ENCODE peak calls at places on chromosome 9, in five cellular contexts. Z, H, L, E and Y are unnamed samples.

GRCh38 chr9:137015976-137016375 is 12.1 kb downstream of the ABCA2 start:
- DNase-seq in Z (no peak), H (no peak), L (no peak), E (no peak), Y (no peak)

GRCh38 chr9:133851693-133852092 is 113.5 kb upstream of the SARDH start:
- DNase-seq in Z (no peak), H (no peak), L (no peak), E (no peak), Y (no peak)

GRCh38 chr9:106560540-106560939 is 302.4 kb upstream of the ZNF462 start:
- DNase-seq in Z (no peak), H (peak; percentile 39), L (no peak), E (no peak), Y (no peak)

GRCh38 chr9:115992834-115993233 is 160.8 kb upstream of the PAPPA start:
- DNase-seq in Z (no peak), H (peak; percentile 6), L (peak; percentile 60), E (no peak), Y (peak; percentile 86)

GRCh38 chr9:16309350-16310271 is 560.9 kb downstream of the BNC2 start:
- DNase-seq in Z (no peak), H (no peak), L (no peak), E (peak; percentile 77), Y (no peak)

GRCh38 chr9:20044686-20045085 is 255.8 kb upstream of the SLC24A2 start:
- DNase-seq in Z (no peak), H (no peak), L (peak; percentile 40), E (no peak), Y (no peak)

GRCh38 chr9:34032631-34033030 is 16.1 kb downstream of the UBAP2 start:
- DNase-seq in Z (no peak), H (no peak), L (no peak), E (no peak), Y (no peak)

GRCh38 chr9:15277400-15278137 is 29.4 kb downstream of the TTC39B start:
- DNase-seq in Z (peak; percentile 12), H (peak; percentile 59), L (no peak), E (peak; percentile 23), Y (no peak)

GRCh38 chr9:115099891-115100290 is 18.1 kb downstream of the TNC start:
- DNase-seq in Z (no peak), H (no peak), L (no peak), E (peak; percentile 58), Y (no peak)

GRCh38 chr9:8857330-8858249 is 1058.0 kb upstream of the DMAC1 start:
- DNase-seq in Z (peak; percentile 24), H (peak; percentile 86), L (no peak), E (peak; percentile 89), Y (peak; percentile 26)

GRCh38 chr9:37026085-37026935 is 7.8 kb downstream of the PAX5 start:
- DNase-seq in Z (peak; percentile 46), H (peak; percentile 70), L (no peak), E (peak; percentile 60), Y (no peak)

GRCh38 chr9:28805197-28805596 is 1231.9 kb upstream of the C9orf72 start:
- DNase-seq in Z (no peak), H (no peak), L (no peak), E (no peak), Y (no peak)

GRCh38 chr9:126722922-126723806 is 81.7 kb upstream of the ZBTB43 start:
- DNase-seq in Z (peak; percentile 57), H (peak; percentile 70), L (no peak), E (peak; percentile 47), Y (no peak)

GRCh38 chr9:98314381-98315066 is 59.1 kb upstream of the TBC1D2 start:
- DNase-seq in Z (peak; percentile 21), H (no peak), L (no peak), E (no peak), Y (no peak)

GRCh38 chr9:65426231-65426630 is 141.2 kb upstream of the FOXD4L5 start:
- DNase-seq in Z (no peak), H (no peak), L (no peak), E (no peak), Y (no peak)

GRCh38 chr9:116234091-116234490 is 80.5 kb downstream of the PAPPA start:
- DNase-seq in Z (peak; percentile 95), H (no peak), L (peak; percentile 97), E (no peak), Y (peak; percentile 90)

GRCh38 chr9:99348289-99348688 is 126.2 kb downstream of the SEC61B start:
- DNase-seq in Z (no peak), H (no peak), L (no peak), E (no peak), Y (no peak)

GRCh38 chr9:137902646-137903045 is 25.1 kb downstream of the CACNA1B start:
- DNase-seq in Z (no peak), H (no peak), L (no peak), E (no peak), Y (no peak)

GRCh38 chr9:124469011-124469832 is 19.0 kb downstream of the ADGRD2 start:
- DNase-seq in Z (no peak), H (no peak), L (no peak), E (no peak), Y (no peak)

GRCh38 chr9:70987986-70988385 is 133.4 kb downstream of the TRPM3 start:
- DNase-seq in Z (no peak), H (no peak), L (peak; percentile 18), E (no peak), Y (no peak)

GRCh38 chr9:137189297-137190295 is 1.1 kb downstream of the SSNA1 start:
- DNase-seq in Z (no peak), H (no peak), L (no peak), E (no peak), Y (no peak)

GRCh38 chr9:134913713-134914500 is 3.8 kb downstream of the FCN1 start:
- DNase-seq in Z (no peak), H (no peak), L (no peak), E (no peak), Y (no peak)

GRCh38 chr9:15882328-15882727 is 329.5 kb downstream of the CCDC171 start:
- DNase-seq in Z (peak; percentile 83), H (no peak), L (no peak), E (no peak), Y (no peak)

GRCh38 chr9:38342096-38342495 is 50.4 kb upstream of the ALDH1B1 start:
- DNase-seq in Z (no peak), H (no peak), L (no peak), E (no peak), Y (no peak)

GRCh38 chr9:26260238-26260637 is 582.0 kb upstream of the TUSC1 start:
- DNase-seq in Z (no peak), H (no peak), L (peak; percentile 24), E (no peak), Y (no peak)
- H3K27me3 ChIP-seq in Z (no peaks in the 10 kb centered on the region), H (no peaks in the 10 kb centered on the region), L (no peaks in the 10 kb centered on the region), E (no peaks in the 10 kb centered on the region), Y (no peaks in the 10 kb centered on the region)

GRCh38 chr9:131523451-131524435 is 7.3 kb downstream of the UCK1 start:
- DNase-seq in Z (no peak), H (no peak), L (no peak), E (no peak), Y (no peak)
- H3K36me3 ChIP-seq in Z (peaks cover 85% of the 10 kb centered on the region), H (peaks cover 14% of the 10 kb centered on the region), L (peaks cover 57% of the 10 kb centered on the region), E (no peaks in the 10 kb centered on the region), Y (peaks cover 48% of the 10 kb centered on the region)

GRCh38 chr9:123431581-123431980 is 75.6 kb downstream of the CRB2 start:
- DNase-seq in Z (no peak), H (no peak), L (no peak), E (no peak), Y (no peak)
- H3K4me3 ChIP-seq in Z (no peak overlapping the region), H (no peak overlapping the region), L (no peak overlapping the region), E (no peak overlapping the region), Y (no peak overlapping the region)

GRCh38 chr9:68447611-68448010 is 91.2 kb downstream of the PGM5 start:
- DNase-seq in Z (no peak), H (no peak), L (no peak), E (no peak), Y (no peak)
- H3K27me3 ChIP-seq in Z (peaks cover 15% of the 10 kb centered on the region), H (peaks cover 24% of the 10 kb centered on the region), L (no peaks in the 10 kb centered on the region), E (peaks cover 98% of the 10 kb centered on the region), Y (no peaks in the 10 kb centered on the region)

GRCh38 chr9:114004221-114004716 is 73.8 kb downstream of the AMBP start:
- DNase-seq in Z (no peak), H (no peak), L (peak; percentile 43), E (no peak), Y (no peak)
- H3K36me3 ChIP-seq in Z (peaks cover 16% of the 10 kb centered on the region), H (no peaks in the 10 kb centered on the region), L (peaks cover 15% of the 10 kb centered on the region), E (no peaks in the 10 kb centered on the region), Y (peaks cover 8% of the 10 kb centered on the region)

GRCh38 chr9:21590058-21590996 is 108.2 kb upstream of the IFNE start:
- DNase-seq in Z (no peak), H (no peak), L (no peak), E (no peak), Y (no peak)

GRCh38 chr9:21592063-21592338 is 109.9 kb upstream of the IFNE start:
- DNase-seq in Z (no peak), H (no peak), L (no peak), E (no peak), Y (no peak)

GRCh38 chr9:21585756-21586752 is 103.9 kb upstream of the IFNE start:
- DNase-seq in Z (no peak), H (no peak), L (no peak), E (no peak), Y (peak; percentile 74)

GRCh38 chr9:21589344-21590056 is 107.4 kb upstream of the IFNE start:
- DNase-seq in Z (no peak), H (no peak), L (no peak), E (no peak), Y (no peak)

GRCh38 chr9:21591221-21592062 is 109.3 kb upstream of the IFNE start:
- DNase-seq in Z (peak; percentile 55), H (peak; percentile 53), L (peak; percentile 98), E (peak; percentile 18), Y (peak; percentile 100)
- H3K4me3 ChIP-seq in Z (no peak overlapping the region), H (no peak overlapping the region), L (peak overlapping the region; percentile 12), E (no peak overlapping the region), Y (peak overlapping the region; percentile 34)

GRCh38 chr9:113648048-113648447 is 184.5 kb downstream of the RGS3 start:
- DNase-seq in Z (no peak), H (no peak), L (no peak), E (no peak), Y (no peak)
- H3K27me3 ChIP-seq in Z (no peaks in the 10 kb centered on the region), H (peaks cover 68% of the 10 kb centered on the region), L (no peaks in the 10 kb centered on the region), E (no peaks in the 10 kb centered on the region), Y (no peaks in the 10 kb centered on the region)

GRCh38 chr9:113293285-113293874 is 9.8 kb downstream of the RNF183 start:
- DNase-seq in Z (no peak), H (no peak), L (no peak), E (no peak), Y (peak; percentile 34)
- H3K36me3 ChIP-seq in Z (peaks cover 49% of the 10 kb centered on the region), H (peaks cover 46% of the 10 kb centered on the region), L (peaks cover 50% of the 10 kb centered on the region), E (peaks cover 14% of the 10 kb centered on the region), Y (peaks cover 56% of the 10 kb centered on the region)